ENCODE peak calls at places on chromosomes 3 and 15, in nine cellular contexts. One of them, this sample, is unnamed.

GRCh38 chr3:131341761-131342160 is 39.8 kb upstream of the NUDT16 start:
- DNase-seq in H54: no peak
- DNase-seq in nucleus accumbens: no peak
- DNase-seq in HTR-8/SVneo: no peak
- DNase-seq in breast epithelium: no peak
- DNase-seq in left ventricle myocardium inferior: no peak
- DNase-seq in cerebellum: no peak
- DNase-seq in RCC 7860: no peak
- DNase-seq in mucosa of gallbladder: no peak
- DNase-seq in this sample: no peak

GRCh38 chr3:52237659-52238172 is 1.2 kb downstream of the TWF2 start:
- DNase-seq in H54: peak
- DNase-seq in nucleus accumbens: peak
- DNase-seq in HTR-8/SVneo: peak
- DNase-seq in breast epithelium: peak
- DNase-seq in left ventricle myocardium inferior: peak
- DNase-seq in cerebellum: peak
- DNase-seq in RCC 7860: peak
- DNase-seq in mucosa of gallbladder: peak
- DNase-seq in this sample: peak

GRCh38 chr15:63344737-63345390 is 36.8 kb downstream of the CA12 start:
- DNase-seq in H54: no peak
- DNase-seq in nucleus accumbens: no peak
- DNase-seq in HTR-8/SVneo: no peak
- DNase-seq in breast epithelium: no peak
- DNase-seq in left ventricle myocardium inferior: no peak
- DNase-seq in cerebellum: no peak
- DNase-seq in RCC 7860: peak
- DNase-seq in mucosa of gallbladder: no peak
- DNase-seq in this sample: no peak

GRCh38 chr15:39456113-39456512 is 124.8 kb upstream of the THBS1 start:
- DNase-seq in H54: no peak
- DNase-seq in nucleus accumbens: no peak
- DNase-seq in HTR-8/SVneo: no peak
- DNase-seq in breast epithelium: no peak
- DNase-seq in left ventricle myocardium inferior: no peak
- DNase-seq in cerebellum: no peak
- DNase-seq in RCC 7860: no peak
- DNase-seq in mucosa of gallbladder: no peak
- DNase-seq in this sample: no peak

GRCh38 chr3:69932501-69932900 is 67.0 kb upstream of the SAMMSON start:
- DNase-seq in H54: no peak
- DNase-seq in nucleus accumbens: no peak
- DNase-seq in HTR-8/SVneo: no peak
- DNase-seq in breast epithelium: no peak
- DNase-seq in left ventricle myocardium inferior: no peak
- DNase-seq in cerebellum: no peak
- DNase-seq in RCC 7860: no peak
- DNase-seq in mucosa of gallbladder: no peak
- DNase-seq in this sample: no peak

GRCh38 chr3:94305835-94306685 is 243.2 kb downstream of the NSUN3 start:
- DNase-seq in H54: no peak
- DNase-seq in nucleus accumbens: no peak
- DNase-seq in HTR-8/SVneo: no peak
- DNase-seq in breast epithelium: no peak
- DNase-seq in left ventricle myocardium inferior: no peak
- DNase-seq in cerebellum: no peak
- DNase-seq in RCC 7860: no peak
- DNase-seq in mucosa of gallbladder: no peak
- DNase-seq in this sample: no peak

GRCh38 chr3:55621648-55622047 is 134.5 kb upstream of the WNT5A start:
- DNase-seq in H54: no peak
- DNase-seq in nucleus accumbens: no peak
- DNase-seq in HTR-8/SVneo: no peak
- DNase-seq in breast epithelium: no peak
- DNase-seq in left ventricle myocardium inferior: no peak
- DNase-seq in cerebellum: no peak
- DNase-seq in RCC 7860: no peak
- DNase-seq in mucosa of gallbladder: no peak
- DNase-seq in this sample: no peak

GRCh38 chr15:76169792-76170425 is 110.1 kb downstream of the TMEM266 start:
- DNase-seq in H54: no peak
- DNase-seq in nucleus accumbens: no peak
- DNase-seq in HTR-8/SVneo: no peak
- DNase-seq in breast epithelium: no peak
- DNase-seq in left ventricle myocardium inferior: no peak
- DNase-seq in cerebellum: no peak
- DNase-seq in RCC 7860: no peak
- DNase-seq in mucosa of gallbladder: no peak
- DNase-seq in this sample: no peak

GRCh38 chr3:156816794-156817741 is 9.1 kb upstream of the LEKR1 start:
- DNase-seq in H54: peak
- DNase-seq in nucleus accumbens: peak
- DNase-seq in HTR-8/SVneo: peak
- DNase-seq in breast epithelium: peak
- DNase-seq in left ventricle myocardium inferior: peak
- DNase-seq in cerebellum: peak
- DNase-seq in RCC 7860: peak
- DNase-seq in mucosa of gallbladder: peak
- DNase-seq in this sample: peak

GRCh38 chr3:55556622-55557531 is 69.8 kb upstream of the WNT5A start:
- DNase-seq in H54: no peak
- DNase-seq in nucleus accumbens: no peak
- DNase-seq in HTR-8/SVneo: no peak
- DNase-seq in breast epithelium: no peak
- DNase-seq in left ventricle myocardium inferior: no peak
- DNase-seq in cerebellum: peak
- DNase-seq in RCC 7860: no peak
- DNase-seq in mucosa of gallbladder: no peak
- DNase-seq in this sample: no peak

GRCh38 chr3:115913069-115913686 is 289.9 kb downstream of the GAP43 start:
- DNase-seq in H54: no peak
- DNase-seq in nucleus accumbens: no peak
- DNase-seq in HTR-8/SVneo: no peak
- DNase-seq in breast epithelium: no peak
- DNase-seq in left ventricle myocardium inferior: no peak
- DNase-seq in cerebellum: no peak
- DNase-seq in RCC 7860: peak
- DNase-seq in mucosa of gallbladder: no peak
- DNase-seq in this sample: no peak

GRCh38 chr3:63968612-63969350 is 54.5 kb downstream of the PSMD6 start:
- DNase-seq in H54: no peak
- DNase-seq in nucleus accumbens: no peak
- DNase-seq in HTR-8/SVneo: no peak
- DNase-seq in breast epithelium: no peak
- DNase-seq in left ventricle myocardium inferior: no peak
- DNase-seq in cerebellum: no peak
- DNase-seq in RCC 7860: no peak
- DNase-seq in mucosa of gallbladder: no peak
- DNase-seq in this sample: no peak